ENCODE peak calls at places on chromosomes 16 and 17, in five cellular contexts. X is IMR-90, I is HCT116, Q is A549, Z is tibial artery. J is an unnamed sample.

GRCh38 chr17:31072186-31072585 is 22.6 kb upstream of the NF1 start:
- DNase-seq in Q (no peak), I (no peak), X (peak; percentile 56), Z (no peak), J (peak; percentile 94)

GRCh38 chr17:50514388-50514787 is 6.1 kb downstream of the MYCBPAP start:
- DNase-seq in X (no peak), Z (no peak), Q (no peak), I (no peak), J (no peak)

GRCh38 chr17:3935825-3936355 is 19.6 kb upstream of the P2RX1 start:
- DNase-seq in X (peak; percentile 76), Z (no peak), I (no peak), Q (no peak), J (peak; percentile 26)

GRCh38 chr17:80794281-80795089 is 197.2 kb upstream of the CHMP6 start:
- DNase-seq in Q (no peak), X (no peak), Z (no peak), I (no peak), J (no peak)

GRCh38 chr16:22216191-22216831 is 10.2 kb downstream of the EEF2K start:
- DNase-seq in X (peak; percentile 68), I (no peak), Q (no peak), Z (no peak), J (no peak)

GRCh38 chr16:27239906-27240655 is 28.5 kb downstream of the NSMCE1 start:
- DNase-seq in X (peak; percentile 44), I (no peak), Z (no peak), Q (no peak), J (no peak)

GRCh38 chr17:7334938-7335538 is 1.3 kb upstream of the ACAP1 start:
- DNase-seq in Z (no peak), I (no peak), Q (no peak), X (no peak), J (no peak)

GRCh38 chr17:60039096-60039495 is 39.6 kb downstream of the HEATR6 start:
- DNase-seq in X (no peak), Q (no peak), I (no peak), Z (no peak), J (no peak)

GRCh38 chr17:39653316-39653661 is 11.9 kb upstream of the TCAP start:
- DNase-seq in Q (no peak), Z (no peak), X (no peak), I (no peak), J (no peak)

GRCh38 chr17:49360796-49361128 is 1.3 kb downstream of the ZNF652 start:
- DNase-seq in Q (no peak), X (peak; percentile 21), Z (no peak), I (no peak), J (no peak)

GRCh38 chr16:79599837-79600635 is 501 bp downstream of the MAF start:
- DNase-seq in X (no peak), Q (peak; percentile 49), Z (peak; percentile 39), I (no peak), J (no peak)

GRCh38 chr16:70651524-70651923 is 5.2 kb downstream of the IL34 start:
- DNase-seq in X (peak; percentile 38), Z (no peak), I (no peak), Q (no peak), J (no peak)

GRCh38 chr17:73316919-73317505 is 5.2 kb upstream of the CDC42EP4 start:
- DNase-seq in X (no peak), Z (no peak), Q (no peak), I (no peak), J (no peak)

GRCh38 chr17:58304735-58305486 is 23.7 kb downstream of the TSPOAP1 start:
- DNase-seq in Q (no peak), Z (peak; percentile 16), X (no peak), I (no peak), J (no peak)

GRCh38 chr16:54783980-54784379 is 146.7 kb upstream of the IRX5 start:
- DNase-seq in Q (no peak), Z (no peak), I (no peak), X (no peak), J (no peak)

GRCh38 chr16:75860654-75861053 is 134.4 kb upstream of the CPHXL start:
- DNase-seq in Z (no peak), I (no peak), Q (no peak), X (no peak), J (no peak)

GRCh38 chr16:70590722-70591438 is 55.5 kb upstream of the IL34 start:
- DNase-seq in Q (no peak), X (no peak), I (no peak), Z (peak; percentile 50), J (no peak)

GRCh38 chr17:79513805-79514535 is 96.9 kb downstream of the RBFOX3 start:
- DNase-seq in Q (peak; percentile 34), X (no peak), I (no peak), Z (no peak), J (no peak)

GRCh38 chr16:11232852-11233726 is 22.9 kb downstream of the SOCS1 start:
- DNase-seq in Q (no peak), X (no peak), I (no peak), Z (peak; percentile 24), J (no peak)

GRCh38 chr17:16940116-16940881 is 31.6 kb downstream of the TNFRSF13B start:
- DNase-seq in Z (peak; percentile 5), X (no peak), Q (no peak), I (no peak), J (no peak)

GRCh38 chr16:21684199-21684598 is 20.4 kb downstream of the OTOA start:
- DNase-seq in Z (no peak), X (no peak), Q (peak; percentile 47), I (peak; percentile 4), J (no peak)

GRCh38 chr17:2068589-2069051 is 13.7 kb downstream of the HIC1 start:
- DNase-seq in Q (no peak), X (peak; percentile 90), I (no peak), Z (no peak), J (no peak)

GRCh38 chr17:74750327-74751069 is 2.1 kb downstream of the NHERF1 start:
- DNase-seq in I (no peak), Z (no peak), X (no peak), Q (no peak), J (no peak)
- H3K27ac ChIP-seq in I (peak overlapping the region; percentile 81), Z (peak overlapping the region; percentile 89), X (no peak overlapping the region), Q (peak overlapping the region; percentile 15), J (no peak overlapping the region)

GRCh38 chr16:65546353-65546791 is 424.5 kb upstream of the CDH11 start:
- DNase-seq in Z (no peak), I (no peak), X (peak; percentile 55), Q (no peak), J (no peak)

GRCh38 chr16:65547799-65548446 is 426.1 kb upstream of the CDH11 start:
- DNase-seq in I (no peak), Z (no peak), Q (no peak), X (peak; percentile 93), J (peak; percentile 83)

GRCh38 chr16:65543781-65544740 is 422.2 kb upstream of the CDH11 start:
- DNase-seq in Z (no peak), Q (no peak), I (no peak), X (no peak), J (no peak)

DNA sequence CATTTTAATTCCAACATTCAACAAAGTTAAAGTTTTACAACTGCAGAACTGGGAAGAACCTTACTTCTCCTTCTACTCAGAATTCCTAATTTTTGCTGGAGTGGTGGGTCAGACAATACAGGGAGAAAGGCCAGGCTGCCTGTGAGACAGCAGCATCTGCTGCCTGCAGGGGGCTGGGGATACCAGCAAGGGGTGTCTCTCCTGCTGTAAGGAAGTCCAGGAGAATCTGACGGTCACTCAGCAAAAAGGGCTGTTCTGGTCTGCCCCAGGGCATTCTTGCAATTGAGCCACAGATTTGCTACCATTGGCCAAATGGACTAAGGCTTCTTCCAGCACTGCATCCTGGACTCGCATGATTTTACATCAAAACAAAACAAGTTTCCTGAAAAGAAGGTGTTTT is 426.6 kb upstream of the CDH11 start:
- DNase-seq in Z (no peak), X (peak; percentile 13), Q (no peak), I (no peak), J (no peak)
- H3K4me1 ChIP-seq in Z (peaks cover 8% of the 10 kb centered on the region), X (peaks cover 20% of the 10 kb centered on the region), Q (no peaks in the 10 kb centered on the region), I (no peaks in the 10 kb centered on the region), J (peaks cover 8% of the 10 kb centered on the region)

GRCh38 chr17:18319604-18320256 is 4.6 kb downstream of the SMCR8 start:
- DNase-seq in Q (peak; percentile 63), X (peak; percentile 68), I (no peak), Z (no peak), J (peak; percentile 3)
- TF ChIP-seq CTCF in Q (peak; percentile 41), X (peak; percentile 56), I (peak; percentile 28), Z (peak; percentile 22), J (peak; percentile 65)

DNA sequence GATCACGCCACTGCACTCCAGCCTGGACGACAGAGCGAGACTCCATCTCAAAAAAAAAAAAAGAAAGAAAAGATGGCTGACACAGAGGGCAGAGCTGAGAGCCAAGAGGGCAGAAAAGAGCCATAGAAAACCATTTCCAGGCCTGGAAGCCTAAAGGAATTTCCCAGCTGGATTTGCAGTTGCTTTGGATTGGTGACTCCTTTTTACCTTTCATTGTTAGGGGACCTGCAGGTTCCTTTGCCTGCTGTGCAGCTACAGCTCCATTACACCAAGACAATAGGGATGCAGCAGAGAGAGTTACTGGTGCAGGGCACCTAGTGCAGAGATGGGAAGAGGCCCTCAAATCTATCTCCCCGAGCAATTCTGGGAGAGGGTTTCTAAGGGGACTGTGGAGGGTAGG is 18.4 kb downstream of the ZNF668 start:
- DNase-seq in Z (no peak), I (no peak), Q (no peak), X (no peak), J (no peak)
- H3K27ac ChIP-seq in Z (no peak overlapping the region), I (no peak overlapping the region), Q (no peak overlapping the region), X (no peak overlapping the region), J (no peak overlapping the region)